ENCODE peak calls at places on chromosomes 3 and 15, in eight cellular contexts. Z is dorsolateral prefrontal cortex; W is caudate nucleus; I is kidney; K is naive thymus-derived CD4-positive, alpha-beta T cell; G is K562; F is substantia nigra; M is A549. R is an unnamed sample.

GRCh38 chr3:4906107-4906621 is 73.1 kb upstream of the BHLHE40 start:
- DNase-seq in Z (no peak), W (no peak), I (no peak), K (no peak), G (peak; percentile 50), F (no peak), M (no peak), R (no peak)

GRCh38 chr3:71987089-71987735 is 202.3 kb upstream of the PROK2 start:
- DNase-seq in Z (no peak), W (no peak), I (no peak), K (no peak), G (no peak), F (no peak), M (no peak), R (no peak)

GRCh38 chr3:194058189-194058571 is 77.8 kb upstream of the HES1 start:
- DNase-seq in Z (peak; percentile 54), W (no peak), I (peak; percentile 87), K (peak; percentile 28), G (peak; percentile 37), F (no peak), M (no peak), R (peak; percentile 63)

GRCh38 chr3:105837143-105837740 is 31.6 kb downstream of the CBLB start:
- DNase-seq in Z (no peak), W (no peak), I (no peak), K (no peak), G (no peak), F (no peak), M (no peak), R (no peak)

GRCh38 chr3:125512135-125512920 is 7.7 kb downstream of the SNX4 start:
- DNase-seq in Z (no peak), W (no peak), I (no peak), K (no peak), G (no peak), F (no peak), M (no peak), R (no peak)

GRCh38 chr15:39594056-39594763 is 13.3 kb downstream of the THBS1 start:
- DNase-seq in Z (no peak), W (no peak), I (no peak), K (no peak), G (no peak), F (no peak), M (no peak), R (no peak)

GRCh38 chr3:12886736-12887135 is 45.4 kb upstream of the RPL32 start:
- DNase-seq in Z (no peak), W (no peak), I (peak; percentile 61), K (no peak), G (no peak), F (no peak), M (no peak), R (no peak)

GRCh38 chr3:162718697-162719096 is 1222.1 kb downstream of the OTOL1 start:
- DNase-seq in Z (no peak), W (no peak), I (no peak), K (no peak), G (no peak), F (no peak), M (no peak), R (no peak)

GRCh38 chr15:67700023-67700422 is 125.3 kb upstream of the SKOR1 start:
- DNase-seq in Z (no peak), W (no peak), I (no peak), K (no peak), G (no peak), F (no peak), M (no peak), R (no peak)

GRCh38 chr3:134315286-134316106 is 58.8 kb downstream of the AMOTL2 start:
- DNase-seq in Z (no peak), W (no peak), I (peak; percentile 90), K (no peak), G (no peak), F (no peak), M (no peak), R (no peak)

GRCh38 chr3:87997298-87997697 is 61.5 kb downstream of the CGGBP1 start:
- DNase-seq in Z (no peak), W (no peak), I (no peak), K (no peak), G (no peak), F (no peak), M (no peak), R (no peak)

GRCh38 chr3:127612966-127613365 is 14.8 kb downstream of the MCM2 start:
- DNase-seq in Z (no peak), W (no peak), I (peak; percentile 48), K (no peak), G (no peak), F (no peak), M (no peak), R (no peak)

DNA sequence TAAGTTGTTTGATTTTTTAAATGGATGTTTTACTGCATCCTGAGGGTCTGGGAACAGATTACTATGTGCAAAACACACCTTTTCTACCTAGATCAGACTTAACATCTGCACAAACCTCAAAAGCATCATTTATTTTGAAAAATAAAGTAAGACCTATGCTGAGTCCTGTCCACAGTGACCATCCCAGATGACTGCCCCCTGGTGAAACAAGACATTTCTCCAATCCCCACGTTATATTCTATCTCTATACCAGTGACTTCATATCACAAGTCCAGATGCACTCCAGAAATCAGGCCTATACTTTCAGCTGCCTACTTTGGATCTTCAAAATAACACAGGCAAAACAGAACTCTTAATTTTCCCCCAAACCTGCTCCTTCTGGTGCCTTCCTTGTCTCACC is 143.2 kb downstream of the P2RY1 start:
- DNase-seq in Z (no peak), W (no peak), I (no peak), K (no peak), G (peak; percentile 35), F (no peak), M (no peak), R (no peak)
- H3K27ac ChIP-seq in Z (no peak overlapping the region), W (no peak overlapping the region), I (no peak overlapping the region), K (no peak overlapping the region), G (no peak overlapping the region), F (no peak overlapping the region), M (no peak overlapping the region), R (no peak overlapping the region)

DNA sequence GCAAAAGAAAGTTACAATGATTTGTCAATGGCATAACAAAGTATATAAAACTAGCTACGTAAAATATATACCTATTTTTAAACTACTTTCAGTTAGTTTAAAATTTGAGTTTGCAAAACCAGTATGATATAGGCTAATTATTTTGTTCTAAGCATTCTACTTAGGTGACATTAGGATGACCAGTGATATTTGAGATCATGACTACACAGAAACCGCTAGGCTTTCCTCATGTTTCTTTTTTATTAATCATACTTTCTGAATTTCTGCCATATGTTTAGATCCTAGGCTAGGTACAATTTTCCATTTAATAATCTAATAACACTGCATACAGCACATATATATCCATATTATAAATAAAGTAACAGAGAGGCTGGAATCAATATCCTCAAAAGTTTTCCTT is 52.4 kb upstream of the XRN1 start:
- DNase-seq in Z (no peak), W (no peak), I (no peak), K (no peak), G (no peak), F (no peak), M (no peak), R (no peak)
- H3K27ac ChIP-seq in Z (no peak overlapping the region), W (no peak overlapping the region), I (no peak overlapping the region), K (no peak overlapping the region), G (no peak overlapping the region), F (no peak overlapping the region), M (no peak overlapping the region), R (no peak overlapping the region)

GRCh38 chr3:190718097-190718496 is 144.4 kb downstream of the GMNC start:
- DNase-seq in Z (no peak), W (no peak), I (no peak), K (no peak), G (no peak), F (no peak), M (no peak), R (no peak)

GRCh38 chr3:190722181-190722905 is 140.2 kb downstream of the GMNC start:
- DNase-seq in Z (no peak), W (no peak), I (no peak), K (no peak), G (no peak), F (no peak), M (no peak), R (no peak)

GRCh38 chr3:190718691-190719090 is 143.8 kb downstream of the GMNC start:
- DNase-seq in Z (no peak), W (no peak), I (no peak), K (no peak), G (no peak), F (no peak), M (no peak), R (no peak)

GRCh38 chr3:190716961-190717360 is 145.5 kb downstream of the GMNC start:
- DNase-seq in Z (no peak), W (no peak), I (no peak), K (no peak), G (no peak), F (no peak), M (no peak), R (no peak)

DNA sequence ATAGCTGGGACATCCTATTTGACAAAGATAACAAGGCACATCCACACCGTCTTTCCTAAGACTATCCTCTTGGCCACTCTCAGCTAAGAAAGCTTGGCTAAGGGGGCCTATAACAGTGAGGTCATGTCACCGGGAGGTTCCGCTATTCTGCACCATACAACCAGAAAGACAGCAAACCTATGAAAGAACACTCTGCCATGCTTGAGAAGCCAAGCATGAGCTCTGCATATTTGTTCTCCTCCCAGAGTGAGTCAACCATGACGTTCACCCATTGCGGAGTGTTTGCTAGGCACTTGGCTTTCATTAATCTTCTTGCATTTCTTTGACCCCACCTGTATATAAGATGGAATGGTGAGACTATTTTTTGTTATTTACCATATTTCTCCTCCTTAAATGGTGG is 141.2 kb downstream of the GMNC start:
- DNase-seq in Z (no peak), W (no peak), I (no peak), K (no peak), G (no peak), F (no peak), M (no peak), R (no peak)
- H3K27ac ChIP-seq in Z (no peak overlapping the region), W (no peak overlapping the region), I (no peak overlapping the region), K (no peak overlapping the region), G (no peak overlapping the region), F (no peak overlapping the region), M (no peak overlapping the region), R (no peak overlapping the region)

DNA sequence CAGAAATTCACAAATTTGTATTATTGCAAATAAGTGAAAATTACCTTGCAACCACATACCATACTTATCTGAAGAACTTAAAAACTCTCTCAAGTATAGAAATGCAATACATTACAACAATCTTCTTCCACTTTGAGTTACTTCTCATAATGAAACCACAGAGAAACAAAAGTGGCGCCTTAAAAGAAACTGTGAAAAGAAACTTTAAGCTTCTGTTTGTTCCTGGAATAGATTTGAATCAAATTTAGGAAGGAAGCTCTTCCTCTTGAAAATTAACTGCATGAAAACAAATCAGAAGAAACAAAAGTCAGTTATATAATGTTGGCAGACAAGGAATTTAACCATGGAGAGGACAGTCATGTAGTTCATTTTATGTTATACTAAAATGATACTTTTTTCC is 57.5 kb upstream of the TNFSF10 start:
- DNase-seq in Z (no peak), W (no peak), I (no peak), K (peak; percentile 29), G (no peak), F (no peak), M (no peak), R (no peak)
- H3K27ac ChIP-seq in Z (no peak overlapping the region), W (no peak overlapping the region), I (peak overlapping the region; percentile 49), K (peak overlapping the region; percentile 57), G (no peak overlapping the region), F (no peak overlapping the region), M (no peak overlapping the region), R (peak overlapping the region; percentile 68)

DNA sequence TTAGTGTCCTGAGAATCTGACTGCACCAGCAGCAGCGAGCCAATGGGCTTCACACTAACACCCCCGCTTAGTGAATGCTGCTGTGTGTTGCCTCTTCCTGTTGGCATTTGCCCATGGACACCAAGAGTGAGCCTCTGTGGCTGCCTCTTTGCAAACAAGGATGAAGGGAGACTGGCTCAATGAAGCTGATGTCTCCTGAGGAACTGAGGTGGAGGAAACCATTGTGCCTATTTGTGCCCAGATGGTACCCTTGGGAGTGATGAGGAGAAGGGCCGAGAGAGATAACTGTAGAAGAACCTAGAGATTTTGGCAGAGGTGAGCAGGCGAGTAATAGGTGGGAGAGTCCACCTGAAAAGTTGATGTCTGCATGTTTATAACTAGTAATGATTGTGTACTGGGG is 51.2 kb downstream of the IL20RB start:
- DNase-seq in Z (peak; percentile 40), W (no peak), I (no peak), K (no peak), G (no peak), F (no peak), M (no peak), R (no peak)
- H3K27ac ChIP-seq in Z (no peak overlapping the region), W (no peak overlapping the region), I (no peak overlapping the region), K (no peak overlapping the region), G (no peak overlapping the region), F (no peak overlapping the region), M (no peak overlapping the region), R (no peak overlapping the region)

R was measured in left lung.